ENCODE peak calls at places on chromosomes 6 and 20, in nine cellular contexts. One of them, this sample, is unnamed. For H3K36me3, the result is how much of the 10 kb centered on the place peaks cover.

GRCh38 chr6:117326396-117326795 is 61.0 kb downstream of the VGLL2 start:
- DNase-seq in colonic mucosa: no peak
- DNase-seq in tibial artery: no peak
- DNase-seq in brain microvascular endothelial cell: no peak
- DNase-seq in stomach: no peak
- DNase-seq in HCT116: no peak
- DNase-seq in heart left ventricle: no peak
- DNase-seq in CD8-positive, alpha-beta T cell: no peak
- DNase-seq in hepatocyte: no peak
- DNase-seq in this sample: no peak

GRCh38 chr20:6679086-6679485 is 88.4 kb upstream of the BMP2 start:
- DNase-seq in colonic mucosa: no peak
- DNase-seq in tibial artery: no peak
- DNase-seq in brain microvascular endothelial cell: no peak
- DNase-seq in stomach: no peak
- DNase-seq in HCT116: no peak
- DNase-seq in heart left ventricle: no peak
- DNase-seq in CD8-positive, alpha-beta T cell: no peak
- DNase-seq in hepatocyte: no peak
- DNase-seq in this sample: no peak

GRCh38 chr6:169589293-169589692 is 112.5 kb downstream of the WDR27 start:
- DNase-seq in colonic mucosa: peak
- DNase-seq in tibial artery: no peak
- DNase-seq in brain microvascular endothelial cell: no peak
- DNase-seq in stomach: no peak
- DNase-seq in HCT116: no peak
- DNase-seq in heart left ventricle: no peak
- DNase-seq in CD8-positive, alpha-beta T cell: no peak
- DNase-seq in hepatocyte: no peak
- DNase-seq in this sample: peak

GRCh38 chr6:158008894-158009891 is 27.5 kb downstream of the SYNJ2 start:
- DNase-seq in colonic mucosa: no peak
- DNase-seq in tibial artery: peak
- DNase-seq in brain microvascular endothelial cell: no peak
- DNase-seq in stomach: no peak
- DNase-seq in HCT116: no peak
- DNase-seq in heart left ventricle: no peak
- DNase-seq in CD8-positive, alpha-beta T cell: no peak
- DNase-seq in hepatocyte: peak
- DNase-seq in this sample: no peak

GRCh38 chr6:151060096-151060741 is 179.5 kb upstream of the AKAP12 start:
- DNase-seq in colonic mucosa: peak
- DNase-seq in tibial artery: no peak
- DNase-seq in brain microvascular endothelial cell: peak
- DNase-seq in stomach: no peak
- DNase-seq in HCT116: peak
- DNase-seq in heart left ventricle: no peak
- DNase-seq in CD8-positive, alpha-beta T cell: no peak
- DNase-seq in hepatocyte: peak
- DNase-seq in this sample: peak

GRCh38 chr20:33442136-33443005 is 1.2 kb downstream of the SNTA1 start:
- DNase-seq in colonic mucosa: no peak
- DNase-seq in tibial artery: no peak
- DNase-seq in brain microvascular endothelial cell: no peak
- DNase-seq in stomach: no peak
- DNase-seq in HCT116: no peak
- DNase-seq in heart left ventricle: no peak
- DNase-seq in CD8-positive, alpha-beta T cell: no peak
- DNase-seq in hepatocyte: no peak
- DNase-seq in this sample: no peak

GRCh38 chr6:41153992-41154625 is at the start of gene TREML1:
- DNase-seq in colonic mucosa: no peak
- DNase-seq in tibial artery: no peak
- DNase-seq in brain microvascular endothelial cell: no peak
- DNase-seq in stomach: no peak
- DNase-seq in HCT116: no peak
- DNase-seq in heart left ventricle: no peak
- DNase-seq in CD8-positive, alpha-beta T cell: no peak
- DNase-seq in hepatocyte: no peak
- DNase-seq in this sample: no peak

GRCh38 chr6:75296811-75297779 is 12.5 kb upstream of the TMEM30A start:
- DNase-seq in colonic mucosa: no peak
- DNase-seq in tibial artery: no peak
- DNase-seq in brain microvascular endothelial cell: no peak
- DNase-seq in stomach: no peak
- DNase-seq in HCT116: peak
- DNase-seq in heart left ventricle: no peak
- DNase-seq in CD8-positive, alpha-beta T cell: no peak
- DNase-seq in hepatocyte: peak
- DNase-seq in this sample: no peak

GRCh38 chr6:32666420-32667300 is at the start of gene HLA-DQB1:
- DNase-seq in colonic mucosa: peak
- DNase-seq in tibial artery: peak
- DNase-seq in brain microvascular endothelial cell: no peak
- DNase-seq in stomach: no peak
- DNase-seq in HCT116: peak
- DNase-seq in heart left ventricle: no peak
- DNase-seq in CD8-positive, alpha-beta T cell: peak
- DNase-seq in hepatocyte: peak
- DNase-seq in this sample: no peak

DNA sequence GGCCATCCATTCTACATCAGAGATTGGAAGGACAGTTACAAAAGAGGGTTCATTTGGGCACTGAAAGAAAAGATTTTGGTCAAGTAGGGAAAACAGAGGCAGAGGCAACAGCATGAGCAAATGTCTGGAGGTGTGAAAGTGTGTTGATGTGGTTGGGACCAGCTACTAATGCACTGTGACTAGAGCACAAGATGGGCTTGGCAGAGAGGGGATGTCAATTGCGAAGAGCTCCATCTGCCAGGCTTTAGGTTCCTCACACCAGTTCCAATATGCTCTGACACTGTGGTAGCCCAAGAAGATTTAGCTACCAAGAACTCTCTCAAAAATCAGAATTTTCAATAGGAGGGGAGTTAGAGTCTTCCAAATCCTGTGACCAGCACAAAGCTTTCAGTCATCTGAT is 42.1 kb downstream of the TRAF3IP2 start:
- DNase-seq in colonic mucosa: no peak
- DNase-seq in tibial artery: no peak
- DNase-seq in brain microvascular endothelial cell: no peak
- DNase-seq in stomach: no peak
- DNase-seq in HCT116: no peak
- DNase-seq in heart left ventricle: no peak
- DNase-seq in CD8-positive, alpha-beta T cell: no peak
- DNase-seq in hepatocyte: no peak
- DNase-seq in this sample: no peak
- H3K36me3 ChIP-seq in colonic mucosa: under half
- H3K36me3 ChIP-seq in tibial artery: under half
- H3K36me3 ChIP-seq in brain microvascular endothelial cell: under half
- H3K36me3 ChIP-seq in stomach: under half
- H3K36me3 ChIP-seq in HCT116: under half
- H3K36me3 ChIP-seq in heart left ventricle: under half
- H3K36me3 ChIP-seq in CD8-positive, alpha-beta T cell: under half
- H3K36me3 ChIP-seq in hepatocyte: under half
- H3K36me3 ChIP-seq in this sample: under half

GRCh38 chr20:46031701-46032254 is 2.8 kb downstream of the SLC12A5 start:
- DNase-seq in colonic mucosa: no peak
- DNase-seq in tibial artery: no peak
- DNase-seq in brain microvascular endothelial cell: no peak
- DNase-seq in stomach: peak
- DNase-seq in HCT116: no peak
- DNase-seq in heart left ventricle: peak
- DNase-seq in CD8-positive, alpha-beta T cell: no peak
- DNase-seq in hepatocyte: no peak
- DNase-seq in this sample: no peak
- H3K4me3 ChIP-seq in colonic mucosa: no peak
- H3K4me3 ChIP-seq in tibial artery: no peak
- H3K4me3 ChIP-seq in brain microvascular endothelial cell: no peak
- H3K4me3 ChIP-seq in stomach: peak
- H3K4me3 ChIP-seq in HCT116: no peak
- H3K4me3 ChIP-seq in heart left ventricle: no peak
- H3K4me3 ChIP-seq in CD8-positive, alpha-beta T cell: no peak
- H3K4me3 ChIP-seq in hepatocyte: no peak
- H3K4me3 ChIP-seq in this sample: no peak

GRCh38 chr20:35617397-35618031 is 1.9 kb downstream of the SPAG4 start:
- DNase-seq in colonic mucosa: peak
- DNase-seq in tibial artery: peak
- DNase-seq in brain microvascular endothelial cell: peak
- DNase-seq in stomach: peak
- DNase-seq in HCT116: no peak
- DNase-seq in heart left ventricle: peak
- DNase-seq in CD8-positive, alpha-beta T cell: peak
- DNase-seq in hepatocyte: peak
- DNase-seq in this sample: peak
- TF ChIP-seq CTCF in colonic mucosa: peak
- TF ChIP-seq CTCF in tibial artery: no peak
- TF ChIP-seq CTCF in brain microvascular endothelial cell: peak
- TF ChIP-seq CTCF in stomach: no peak
- TF ChIP-seq CTCF in HCT116: peak
- TF ChIP-seq CTCF in heart left ventricle: peak
- TF ChIP-seq CTCF in CD8-positive, alpha-beta T cell: no peak
- TF ChIP-seq CTCF in hepatocyte: peak
- TF ChIP-seq CTCF in this sample: peak

GRCh38 chr6:167872538-167873210 is 46.0 kb downstream of the AFDN start:
- DNase-seq in colonic mucosa: no peak
- DNase-seq in tibial artery: no peak
- DNase-seq in brain microvascular endothelial cell: no peak
- DNase-seq in stomach: no peak
- DNase-seq in HCT116: no peak
- DNase-seq in heart left ventricle: no peak
- DNase-seq in CD8-positive, alpha-beta T cell: no peak
- DNase-seq in hepatocyte: no peak
- DNase-seq in this sample: no peak
- H3K36me3 ChIP-seq in colonic mucosa: under half
- H3K36me3 ChIP-seq in tibial artery: half or more
- H3K36me3 ChIP-seq in brain microvascular endothelial cell: under half
- H3K36me3 ChIP-seq in stomach: under half
- H3K36me3 ChIP-seq in HCT116: under half
- H3K36me3 ChIP-seq in heart left ventricle: under half
- H3K36me3 ChIP-seq in CD8-positive, alpha-beta T cell: under half
- H3K36me3 ChIP-seq in hepatocyte: under half
- H3K36me3 ChIP-seq in this sample: under half

GRCh38 chr6:100504786-100505737 is 40.3 kb upstream of the SIM1 start:
- DNase-seq in colonic mucosa: no peak
- DNase-seq in tibial artery: no peak
- DNase-seq in brain microvascular endothelial cell: peak
- DNase-seq in stomach: no peak
- DNase-seq in HCT116: peak
- DNase-seq in heart left ventricle: no peak
- DNase-seq in CD8-positive, alpha-beta T cell: no peak
- DNase-seq in hepatocyte: peak
- DNase-seq in this sample: peak
- H3K4me3 ChIP-seq in colonic mucosa: no peak
- H3K4me3 ChIP-seq in tibial artery: no peak
- H3K4me3 ChIP-seq in brain microvascular endothelial cell: no peak
- H3K4me3 ChIP-seq in stomach: no peak
- H3K4me3 ChIP-seq in HCT116: peak
- H3K4me3 ChIP-seq in heart left ventricle: no peak
- H3K4me3 ChIP-seq in CD8-positive, alpha-beta T cell: no peak
- H3K4me3 ChIP-seq in hepatocyte: no peak
- H3K4me3 ChIP-seq in this sample: no peak

DNA sequence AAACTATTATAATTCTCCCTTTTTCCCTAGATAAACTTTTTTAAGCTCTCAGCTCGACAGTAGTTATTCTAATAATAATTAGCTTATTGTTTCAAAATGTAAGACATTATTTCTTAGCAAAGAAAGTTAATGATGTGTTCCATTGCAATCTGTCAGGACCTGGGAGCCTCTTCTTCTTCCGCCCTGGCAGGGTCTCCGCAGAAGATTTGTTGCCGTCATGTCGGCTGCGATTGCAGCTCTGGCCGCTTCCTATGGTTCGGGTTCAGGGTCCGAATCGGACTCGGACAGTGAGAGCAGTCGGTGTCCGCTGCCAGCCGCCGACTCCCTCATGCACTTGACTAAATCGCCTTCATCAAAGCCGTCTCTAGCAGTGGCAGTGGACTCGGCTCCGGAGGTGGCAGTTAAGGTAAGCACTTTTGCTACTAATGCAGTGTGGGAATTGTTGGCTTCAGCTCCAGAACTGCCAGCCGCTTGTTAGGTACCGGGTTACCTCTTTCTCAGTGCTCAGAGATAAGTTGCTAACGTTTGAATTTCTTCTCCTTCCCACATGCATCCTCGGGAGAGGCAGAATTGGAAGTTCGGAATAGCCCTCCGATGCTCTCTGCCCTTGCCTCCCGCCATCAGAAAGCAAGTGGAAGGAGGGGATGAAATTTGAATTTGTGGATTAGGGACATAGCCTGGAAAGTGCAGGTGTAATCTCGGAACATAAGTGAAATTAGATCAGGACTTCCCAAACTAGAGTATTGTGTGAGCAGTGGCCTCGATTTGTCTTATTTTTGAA is at the start of gene CDC40:
- DNase-seq in colonic mucosa: peak
- DNase-seq in tibial artery: peak
- DNase-seq in brain microvascular endothelial cell: no peak
- DNase-seq in stomach: peak
- DNase-seq in HCT116: no peak
- DNase-seq in heart left ventricle: peak
- DNase-seq in CD8-positive, alpha-beta T cell: peak
- DNase-seq in hepatocyte: peak
- DNase-seq in this sample: no peak
- TF ChIP-seq CTCF in colonic mucosa: no peak
- TF ChIP-seq CTCF in tibial artery: no peak
- TF ChIP-seq CTCF in brain microvascular endothelial cell: no peak
- TF ChIP-seq CTCF in stomach: no peak
- TF ChIP-seq CTCF in HCT116: no peak
- TF ChIP-seq CTCF in heart left ventricle: no peak
- TF ChIP-seq CTCF in CD8-positive, alpha-beta T cell: no peak
- TF ChIP-seq CTCF in hepatocyte: no peak
- TF ChIP-seq CTCF in this sample: no peak

GRCh38 chr20:63663332-63664066 is 5.4 kb downstream of the RTEL1 start:
- DNase-seq in colonic mucosa: no peak
- DNase-seq in tibial artery: no peak
- DNase-seq in brain microvascular endothelial cell: no peak
- DNase-seq in stomach: no peak
- DNase-seq in HCT116: no peak
- DNase-seq in heart left ventricle: no peak
- DNase-seq in CD8-positive, alpha-beta T cell: no peak
- DNase-seq in hepatocyte: no peak
- DNase-seq in this sample: no peak
- H3K36me3 ChIP-seq in colonic mucosa: under half
- H3K36me3 ChIP-seq in tibial artery: half or more
- H3K36me3 ChIP-seq in brain microvascular endothelial cell: under half
- H3K36me3 ChIP-seq in stomach: under half
- H3K36me3 ChIP-seq in HCT116: under half
- H3K36me3 ChIP-seq in heart left ventricle: under half
- H3K36me3 ChIP-seq in CD8-positive, alpha-beta T cell: under half
- H3K36me3 ChIP-seq in hepatocyte: under half
- H3K36me3 ChIP-seq in this sample: under half